ENCODE peak calls at places on chromosomes 4 and X, in seven cellular contexts. R is AG09309, W is fibroblast of mammary gland, V is ascending aorta, B is AG10803, E is astrocyte of the spinal cord, I is stomach. S is an unnamed sample.

GRCh38 chrX:51876441-51876840 is 17.0 kb upstream of the MAGED1 start:
- DNase-seq in R (no peak), W (peak), V (no peak), B (peak), E (peak), I (no peak), S (no peak)

GRCh38 chr4:2865381-2865780 is 21.7 kb downstream of the ADD1 start:
- DNase-seq in R (no peak), W (no peak), V (no peak), B (no peak), E (no peak), I (no peak), S (no peak)

GRCh38 chrX:117327306-117327705 is 789.3 kb downstream of the KLHL13 start:
- DNase-seq in R (no peak), W (no peak), V (no peak), B (no peak), E (no peak), I (no peak), S (no peak)

GRCh38 chr4:81625422-81626417 is 154.0 kb upstream of the RASGEF1B start:
- DNase-seq in R (no peak), W (no peak), V (no peak), B (no peak), E (no peak), I (no peak), S (no peak)

GRCh38 chrX:101417981-101418841 is 10.2 kb downstream of the HNRNPH2 start:
- DNase-seq in R (no peak), W (no peak), V (peak), B (peak), E (peak), I (peak), S (no peak)

GRCh38 chr4:4762909-4763814 is 96.3 kb upstream of the MSX1 start:
- DNase-seq in R (peak), W (peak), V (no peak), B (peak), E (peak), I (no peak), S (peak)

GRCh38 chr4:86032476-86033022 is 327.3 kb downstream of the MAPK10 start:
- DNase-seq in R (peak), W (peak), V (peak), B (peak), E (peak), I (no peak), S (peak)

GRCh38 chr4:105196523-105197145 is 50.0 kb downstream of the TET2 start:
- DNase-seq in R (no peak), W (peak), V (no peak), B (no peak), E (peak), I (no peak), S (no peak)

GRCh38 chr4:67292649-67293048 is 252.7 kb downstream of the CENPC start:
- DNase-seq in R (no peak), W (no peak), V (no peak), B (no peak), E (no peak), I (no peak), S (no peak)

GRCh38 chr4:153083447-153083921 is 120.8 kb upstream of the TRIM2 start:
- DNase-seq in R (peak), W (peak), V (peak), B (peak), E (peak), I (peak), S (peak)

GRCh38 chr4:117560329-117560728 is 474.0 kb upstream of the NDST3 start:
- DNase-seq in R (no peak), W (peak), V (no peak), B (no peak), E (peak), I (no peak), S (no peak)

GRCh38 chr4:46999584-46999983 is 6.2 kb upstream of the GABRA4 start:
- DNase-seq in R (no peak), W (peak), V (no peak), B (no peak), E (no peak), I (no peak), S (no peak)

GRCh38 chr4:170657761-170658160 is 568.0 kb upstream of the AADAT start:
- DNase-seq in R (no peak), W (peak), V (no peak), B (no peak), E (no peak), I (no peak), S (no peak)

GRCh38 chr4:185128272-185129119 is 14.6 kb upstream of the SLC25A4 start:
- DNase-seq in R (no peak), W (no peak), V (peak), B (no peak), E (no peak), I (no peak), S (no peak)

GRCh38 chr4:151276787-151277557 is at the start of gene PRSS48:
- DNase-seq in R (no peak), W (peak), V (peak), B (peak), E (peak), I (peak), S (no peak)

GRCh38 chr4:7466904-7467303 is 32.2 kb upstream of the PSAPL1 start:
- DNase-seq in R (no peak), W (no peak), V (no peak), B (no peak), E (no peak), I (no peak), S (no peak)

GRCh38 chr4:180234730-180235129 is 2008.5 kb upstream of the TENM3 start:
- DNase-seq in R (no peak), W (no peak), V (no peak), B (no peak), E (no peak), I (no peak), S (no peak)

GRCh38 chr4:1008840-1009646 is 2.4 kb upstream of the FGFRL1 start:
- DNase-seq in R (no peak), W (no peak), V (no peak), B (no peak), E (no peak), I (peak), S (no peak)

GRCh38 chrX:9562851-9563250 is 98.0 kb downstream of the TBL1X start:
- DNase-seq in R (peak), W (peak), V (peak), B (peak), E (peak), I (no peak), S (peak)

GRCh38 chrX:17805120-17805519 is 56.0 kb downstream of the RAI2 start:
- DNase-seq in R (no peak), W (no peak), V (no peak), B (no peak), E (no peak), I (no peak), S (no peak)

GRCh38 chr4:137601924-137602323 is 69.6 kb upstream of the PCDH18 start:
- DNase-seq in R (no peak), W (no peak), V (no peak), B (peak), E (no peak), I (no peak), S (no peak)

GRCh38 chrX:71579990-71580380 is 1.7 kb downstream of the GCNA start:
- DNase-seq in R (no peak), W (no peak), V (no peak), B (no peak), E (no peak), I (no peak), S (no peak)

GRCh38 chr4:170202721-170203120 is 113.0 kb upstream of the AADAT start:
- DNase-seq in R (no peak), W (no peak), V (no peak), B (no peak), E (no peak), I (no peak), S (no peak)

GRCh38 chr4:167550021-167550420 is 315.7 kb upstream of the SPOCK3 start:
- DNase-seq in R (no peak), W (no peak), V (no peak), B (no peak), E (no peak), I (no peak), S (no peak)

GRCh38 chr4:107733431-107733925 is 13.4 kb upstream of the PAPSS1 start:
- DNase-seq in R (no peak), W (no peak), V (no peak), B (no peak), E (no peak), I (no peak), S (no peak)

GRCh38 chrX:47499291-47499690 is 16.3 kb upstream of the ZNF41 start:
- DNase-seq in R (no peak), W (no peak), V (no peak), B (no peak), E (no peak), I (no peak), S (no peak)

GRCh38 chr4:158624889-158625478 is 46.7 kb downstream of the C4orf46 start:
- DNase-seq in R (peak), W (peak), V (no peak), B (peak), E (peak), I (no peak), S (peak)

GRCh38 chr4:55013431-55013955 is 111.9 kb downstream of the KDR start:
- DNase-seq in R (no peak), W (no peak), V (no peak), B (no peak), E (no peak), I (no peak), S (no peak)

GRCh38 chr4:155745984-155746383 is 12.8 kb upstream of the GUCY1B1 start:
- DNase-seq in R (peak), W (peak), V (no peak), B (peak), E (peak), I (no peak), S (no peak)

GRCh38 chr4:52641853-52642563 is 17.1 kb downstream of the USP46 start:
- DNase-seq in R (no peak), W (peak), V (no peak), B (no peak), E (peak), I (no peak), S (no peak)

GRCh38 chr4:153079824-153080486 is 124.3 kb upstream of the TRIM2 start:
- DNase-seq in R (no peak), W (no peak), V (no peak), B (no peak), E (no peak), I (no peak), S (no peak)

GRCh38 chrX:7334253-7334935 is 186.4 kb upstream of the PUDP start:
- DNase-seq in R (peak), W (peak), V (no peak), B (peak), E (peak), I (no peak), S (peak)

GRCh38 chr4:115145393-115146160 is 32.2 kb upstream of the NDST4 start:
- DNase-seq in R (no peak), W (no peak), V (no peak), B (no peak), E (no peak), I (peak), S (no peak)

GRCh38 chr4:113708250-113708649 is 53.3 kb downstream of the CAMK2D start:
- DNase-seq in R (no peak), W (peak), V (no peak), B (peak), E (no peak), I (no peak), S (no peak)

DNA sequence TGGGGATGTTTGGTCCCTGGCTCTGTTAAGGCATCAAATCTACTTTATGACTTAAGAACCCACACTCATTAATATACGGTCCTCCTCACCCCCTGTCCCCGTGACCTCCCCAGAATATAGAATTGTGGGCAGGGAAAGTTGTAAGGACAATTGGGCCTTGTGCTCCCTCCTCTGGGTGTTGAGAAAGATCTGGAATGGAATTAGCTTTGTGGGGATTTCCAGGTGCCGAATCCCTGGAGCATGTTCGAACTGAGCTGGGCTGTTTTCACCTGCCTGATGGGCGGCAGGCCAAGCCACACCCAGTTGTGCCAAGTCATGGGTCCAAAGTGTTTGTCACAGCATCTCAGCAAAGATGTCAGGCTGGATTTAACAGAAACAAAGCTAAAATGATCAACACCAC is 349.3 kb upstream of the KLF3 start:
- DNase-seq in R (no peak), W (no peak), V (no peak), B (no peak), E (no peak), I (peak), S (no peak)
- TF ChIP-seq CTCF in R (no peak), W (no peak), V (no peak), B (no peak), E (no peak), I (no peak), S (no peak)

GRCh38 chrX:149903889-149904748 is 23.1 kb downstream of the MAGEA8 start:
- DNase-seq in R (no peak), W (peak), V (no peak), B (peak), E (peak), I (no peak), S (no peak)
- TF ChIP-seq CTCF in R (no peak), W (peak), V (no peak), B (peak), E (peak), I (no peak), S (peak)

DNA sequence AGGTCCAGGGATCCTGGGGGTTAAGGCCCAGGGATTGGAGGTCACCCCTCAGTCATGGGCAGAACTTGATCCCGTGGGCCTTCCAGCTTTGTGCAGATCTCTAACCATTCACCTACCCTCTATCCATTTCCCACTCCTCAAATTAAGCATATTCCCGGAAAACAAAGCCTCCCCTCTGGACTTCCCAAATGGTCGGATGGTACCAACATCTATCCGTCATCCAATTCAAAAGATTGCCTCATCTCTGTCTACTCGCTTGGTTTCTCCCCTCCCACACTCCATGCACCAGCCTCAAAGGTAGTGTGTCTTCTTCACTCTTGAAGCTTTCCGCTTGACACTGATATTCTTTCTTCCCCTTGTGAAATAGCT is 473 bp upstream of the BCLAF3 start:
- DNase-seq in R (no peak), W (no peak), V (no peak), B (no peak), E (no peak), I (no peak), S (no peak)
- TF ChIP-seq CTCF in R (no peak), W (no peak), V (no peak), B (no peak), E (no peak), I (peak), S (no peak)

DNA sequence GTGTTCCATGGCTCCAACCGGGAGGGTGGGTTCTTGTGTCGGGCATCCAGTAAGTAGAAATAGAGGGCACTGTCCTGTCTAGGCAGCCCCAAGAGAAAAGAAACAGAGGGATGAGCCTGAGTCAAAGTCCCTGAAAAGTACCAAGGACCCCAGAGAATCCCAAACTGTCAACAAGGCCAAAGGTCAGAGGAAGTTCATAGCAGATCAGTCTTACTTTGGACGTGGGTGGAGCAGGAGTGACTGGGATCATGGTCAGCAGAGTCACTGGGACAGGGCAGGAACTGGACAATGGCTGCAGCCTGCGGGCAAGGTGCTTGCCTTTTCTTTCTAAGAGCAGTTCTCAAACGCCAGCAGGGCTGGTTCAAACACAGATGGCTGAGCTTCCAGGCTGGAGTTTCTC is 17.3 kb downstream of the F11 start:
- DNase-seq in R (no peak), W (no peak), V (no peak), B (no peak), E (no peak), I (no peak), S (no peak)
- TF ChIP-seq CTCF in R (no peak), W (no peak), V (no peak), B (no peak), E (no peak), I (no peak), S (no peak)

DNA sequence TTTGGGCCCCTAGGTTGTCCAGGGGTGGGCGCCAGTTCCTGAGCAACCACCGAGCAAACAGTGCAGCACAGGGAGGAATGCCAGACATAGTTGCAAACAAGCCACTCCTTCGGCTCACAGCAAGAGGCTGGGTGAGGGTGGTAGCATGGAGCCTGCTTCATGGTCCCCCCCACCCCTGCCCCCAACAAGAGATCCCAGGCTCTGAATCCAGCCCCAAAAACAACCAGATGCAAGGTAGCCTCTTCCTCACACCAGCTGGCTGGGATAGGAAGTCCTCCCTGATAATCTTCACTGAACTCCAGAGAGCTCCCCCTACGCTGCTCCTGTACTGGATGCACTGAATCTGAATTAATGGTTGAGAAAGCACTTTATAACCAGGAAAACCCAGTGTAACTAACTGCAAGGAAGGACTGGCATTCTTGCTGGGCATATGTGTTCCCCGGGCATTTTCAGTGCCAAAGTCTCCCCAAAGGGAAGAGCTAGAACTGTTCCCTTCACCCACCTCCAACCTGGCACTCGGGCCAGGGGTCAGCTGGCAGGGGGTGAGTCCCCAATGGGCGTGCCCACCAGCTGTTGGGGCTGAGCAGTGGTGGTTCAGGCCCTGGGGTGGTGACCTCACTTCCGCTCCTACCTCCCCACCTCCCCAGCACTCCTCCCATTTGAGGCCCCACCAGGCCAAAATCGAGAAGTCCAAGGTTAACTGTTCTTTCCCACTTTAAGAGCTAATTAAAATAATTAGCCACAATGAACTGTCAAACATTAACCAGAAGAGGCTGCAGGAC is 1.5 kb downstream of the ELF4 start:
- DNase-seq in R (no peak), W (no peak), V (no peak), B (peak), E (peak), I (no peak), S (no peak)
- TF ChIP-seq CTCF in R (no peak), W (no peak), V (no peak), B (no peak), E (no peak), I (no peak), S (no peak)

GRCh38 chr4:70183940-70184246 is 11.6 kb upstream of the ODAM start:
- DNase-seq in R (no peak), W (no peak), V (no peak), B (no peak), E (no peak), I (no peak), S (no peak)
- TF ChIP-seq CTCF in R (no peak), W (no peak), V (no peak), B (no peak), E (no peak), I (no peak), S (no peak)

GRCh38 chrX:107025538-107025937 is 25.5 kb upstream of the MORC4 start:
- DNase-seq in R (no peak), W (peak), V (no peak), B (peak), E (peak), I (no peak), S (no peak)
- TF ChIP-seq CTCF in R (peak), W (peak), V (peak), B (peak), E (peak), I (no peak), S (peak)

GRCh38 chrX:110425222-110425621 is 66.6 kb downstream of the RTL9 start:
- DNase-seq in R (no peak), W (no peak), V (no peak), B (peak), E (no peak), I (no peak), S (no peak)

GRCh38 chrX:110420771-110421498 is 62.3 kb downstream of the RTL9 start:
- DNase-seq in R (no peak), W (peak), V (no peak), B (no peak), E (no peak), I (no peak), S (no peak)

GRCh38 chrX:110418857-110419249 is 60.2 kb downstream of the RTL9 start:
- DNase-seq in R (no peak), W (peak), V (no peak), B (no peak), E (peak), I (no peak), S (no peak)

GRCh38 chrX:110418220-110418856 is 59.7 kb downstream of the RTL9 start:
- DNase-seq in R (no peak), W (peak), V (no peak), B (peak), E (peak), I (peak), S (no peak)

DNA sequence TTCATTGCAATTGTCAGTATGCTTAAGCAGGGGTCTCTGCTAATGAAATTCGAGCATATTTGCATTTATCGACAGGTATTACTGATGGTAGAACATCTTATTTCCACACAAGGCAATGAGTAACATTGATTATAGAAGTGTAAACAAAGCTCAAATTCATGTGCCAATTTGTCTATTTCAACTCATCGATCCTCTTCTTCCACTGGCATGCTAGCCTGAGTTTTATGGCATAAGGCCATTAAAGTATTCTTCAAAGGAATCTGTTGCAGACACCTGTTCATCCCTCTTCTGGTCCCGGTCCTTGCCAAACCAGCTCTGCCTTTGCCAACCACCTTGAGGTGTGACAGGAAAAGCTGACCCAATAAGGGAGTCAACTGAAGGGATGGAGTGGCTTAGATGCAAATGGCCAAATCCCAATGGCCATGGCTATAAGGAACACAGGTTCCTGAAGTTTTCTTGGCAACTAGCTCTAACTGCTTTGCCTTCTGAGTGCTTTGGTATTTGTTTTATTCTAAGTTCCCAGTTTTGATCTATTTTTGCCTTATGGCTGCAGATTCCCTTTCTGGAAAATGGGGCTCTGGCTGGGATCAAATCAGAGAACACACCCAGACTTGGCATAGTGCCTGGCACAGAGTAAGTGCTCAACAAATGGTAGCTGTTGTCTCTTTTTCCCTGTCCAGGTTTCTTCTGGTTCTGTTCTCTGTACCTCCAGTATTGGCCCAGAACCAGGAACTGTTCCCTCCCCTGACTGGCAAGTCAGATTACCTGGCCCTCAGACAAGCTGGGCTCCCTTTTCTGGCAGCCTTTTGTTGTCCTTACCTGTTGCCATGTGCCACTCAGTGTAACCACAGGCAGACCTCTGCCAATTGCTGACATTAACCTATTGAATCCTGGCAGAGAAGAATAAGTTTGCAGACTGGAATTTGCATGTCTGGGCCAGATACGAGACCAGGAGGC is 63.1 kb downstream of the RTL9 start:
- DNase-seq in R (no peak), W (no peak), V (no peak), B (no peak), E (no peak), I (peak), S (no peak)
- TF ChIP-seq CTCF in R (no peak), W (no peak), V (no peak), B (no peak), E (no peak), I (no peak), S (no peak)

GRCh38 chrX:137052641-137053235 is 18.9 kb upstream of the GPR101 start:
- DNase-seq in R (no peak), W (no peak), V (no peak), B (no peak), E (no peak), I (no peak), S (no peak)
- TF ChIP-seq CTCF in R (no peak), W (no peak), V (no peak), B (no peak), E (no peak), I (no peak), S (no peak)

S was measured in AG09319.